ENCODE peak calls at places on chromosomes 7 and 10, in seven cellular contexts. P is hepatocyte, L is fibroblast of the aortic adventitia, I is NB4, O is transverse colon, S is IMR-90, R is Peyer's patch. A is an unnamed sample.

GRCh38 chr7:23373151-23374004 is 74.2 kb downstream of the MALSU1 start:
- DNase-seq in S (peak), R (no peak), P (no peak), I (peak), L (peak), O (no peak), A (no peak)

GRCh38 chr10:78754269-78755074 is 314.3 kb upstream of the ZMIZ1 start:
- DNase-seq in I (peak), P (peak), S (peak), O (no peak), L (peak), R (no peak), A (peak)

GRCh38 chr7:44086627-44087026 is 4.3 kb upstream of the POLM start:
- DNase-seq in L (no peak), O (no peak), S (no peak), I (no peak), R (no peak), P (no peak), A (no peak)

GRCh38 chr10:80204193-80204714 is 1.1 kb downstream of the ANXA11 start:
- DNase-seq in O (peak), P (peak), I (peak), R (peak), S (no peak), L (no peak), A (no peak)

GRCh38 chr10:70920519-70920918 is 32.2 kb upstream of the PCBD1 start:
- DNase-seq in P (no peak), R (peak), O (peak), S (no peak), I (no peak), L (no peak), A (no peak)

GRCh38 chr10:55631071-55631654 is 729.9 kb downstream of the ZWINT start:
- DNase-seq in I (no peak), L (no peak), O (peak), R (peak), S (no peak), P (peak), A (peak)

GRCh38 chr7:115088938-115089337 is 167.0 kb downstream of the MDFIC start:
- DNase-seq in R (no peak), O (no peak), P (no peak), I (no peak), S (no peak), L (no peak), A (no peak)

GRCh38 chr7:16493266-16493665 is 27.7 kb upstream of the SOSTDC1 start:
- DNase-seq in S (no peak), R (no peak), L (no peak), I (no peak), O (no peak), P (no peak), A (no peak)

GRCh38 chr10:102422586-102423129 is 2.0 kb downstream of the FBXL15 start:
- DNase-seq in O (peak), P (peak), L (peak), I (peak), R (peak), S (peak), A (no peak)

GRCh38 chr7:47609803-47610452 is 28.0 kb upstream of the TNS3 start:
- DNase-seq in P (no peak), S (peak), O (no peak), L (peak), R (peak), I (no peak), A (no peak)

GRCh38 chr7:143906895-143907294 is 4.9 kb upstream of the TCAF1 start:
- DNase-seq in P (peak), R (no peak), L (no peak), S (no peak), O (no peak), I (no peak), A (no peak)

GRCh38 chr7:37449621-37450020 is 957 bp upstream of the ELMO1 start:
- DNase-seq in O (no peak), L (no peak), S (no peak), I (no peak), P (no peak), R (no peak), A (no peak)

GRCh38 chr10:124403548-124403947 is 15.2 kb downstream of the OAT start:
- DNase-seq in R (peak), L (peak), O (no peak), S (peak), I (peak), P (peak), A (peak)

GRCh38 chr7:138658889-138659288 is 42.3 kb downstream of the SVOPL start:
- DNase-seq in S (no peak), R (no peak), I (no peak), L (no peak), P (no peak), O (no peak), A (no peak)

GRCh38 chr10:82358486-82359097 is 483.6 kb downstream of the NRG3 start:
- DNase-seq in P (no peak), S (peak), I (peak), O (no peak), R (no peak), L (peak), A (no peak)

GRCh38 chr7:50304158-50304910 is at the start of gene IKZF1:
- DNase-seq in S (no peak), R (peak), O (peak), P (peak), L (no peak), I (peak), A (no peak)

GRCh38 chr10:73953665-73954064 is 42.7 kb downstream of the PLAU start:
- DNase-seq in S (no peak), O (no peak), P (no peak), I (peak), L (peak), R (peak), A (no peak)

GRCh38 chr10:3172081-3172445 is 519 bp downstream of the PITRM1 start:
- DNase-seq in O (peak), S (peak), R (no peak), I (no peak), P (peak), L (peak), A (no peak)

GRCh38 chr7:5597772-5598171 is 174.1 kb upstream of the TNRC18 start:
- DNase-seq in I (peak), L (no peak), P (peak), S (no peak), O (no peak), R (no peak), A (peak)

GRCh38 chr10:30784896-30785605 is 155.5 kb upstream of the LYZL2 start:
- DNase-seq in S (peak), P (peak), I (peak), R (peak), L (peak), O (peak), A (peak)

GRCh38 chr10:49606981-49607535 is 3.1 kb upstream of the SLC18A3 start:
- DNase-seq in P (peak), O (peak), S (peak), R (peak), L (peak), I (peak), A (peak)

GRCh38 chr10:90161-90560 is 41.1 kb upstream of the TUBB8 start:
- DNase-seq in L (no peak), S (no peak), I (no peak), O (no peak), P (no peak), R (no peak), A (no peak)

GRCh38 chr10:31744025-31744424 is 184.6 kb downstream of the ARHGAP12 start:
- DNase-seq in O (no peak), R (no peak), L (no peak), P (no peak), S (no peak), I (no peak), A (no peak)

GRCh38 chr10:90930070-90930837 is 9.4 kb upstream of the ANKRD1 start:
- DNase-seq in S (peak), L (peak), I (no peak), O (no peak), P (peak), R (no peak), A (peak)

GRCh38 chr10:86355571-86356038 is 11.0 kb downstream of the GRID1 start:
- DNase-seq in L (no peak), I (peak), P (no peak), S (no peak), R (peak), O (peak), A (no peak)

GRCh38 chr7:102451371-102452054 is 13.2 kb downstream of the ALKBH4 start:
- DNase-seq in L (no peak), I (no peak), O (no peak), R (no peak), P (peak), S (no peak), A (no peak)

GRCh38 chr7:40604601-40605438 is 470.0 kb downstream of the SUGCT start:
- DNase-seq in S (peak), I (peak), O (peak), L (peak), R (no peak), P (peak), A (peak)

GRCh38 chr7:149751058-149751775 is 22.2 kb downstream of the ZNF467 start:
- DNase-seq in O (no peak), I (no peak), L (no peak), S (no peak), P (no peak), R (no peak), A (no peak)

GRCh38 chr7:110977127-110977776 is 113.7 kb upstream of the LRRN3 start:
- DNase-seq in I (no peak), P (no peak), O (no peak), S (no peak), R (no peak), L (no peak), A (no peak)

GRCh38 chr10:78231930-78232329 is 198.3 kb downstream of the RPS24 start:
- DNase-seq in I (peak), L (peak), R (no peak), P (peak), O (no peak), S (no peak), A (no peak)

GRCh38 chr7:142298631-142299030 is 40.8 kb upstream of the PRSS58 start:
- DNase-seq in P (no peak), O (no peak), S (no peak), R (no peak), I (peak), L (no peak), A (no peak)

GRCh38 chr10:119996944-119997343 is 104.4 kb downstream of the SEC23IP start:
- DNase-seq in P (no peak), S (no peak), R (no peak), L (no peak), I (no peak), O (no peak), A (no peak)

GRCh38 chr7:148153611-148154010 is 437.0 kb upstream of the C7orf33 start:
- DNase-seq in S (no peak), P (no peak), R (no peak), O (peak), L (no peak), I (no peak), A (no peak)

GRCh38 chr10:106714734-106715368 is 449.7 kb downstream of the SORCS1 start:
- DNase-seq in L (no peak), P (no peak), O (no peak), I (no peak), S (no peak), R (no peak), A (no peak)

DNA sequence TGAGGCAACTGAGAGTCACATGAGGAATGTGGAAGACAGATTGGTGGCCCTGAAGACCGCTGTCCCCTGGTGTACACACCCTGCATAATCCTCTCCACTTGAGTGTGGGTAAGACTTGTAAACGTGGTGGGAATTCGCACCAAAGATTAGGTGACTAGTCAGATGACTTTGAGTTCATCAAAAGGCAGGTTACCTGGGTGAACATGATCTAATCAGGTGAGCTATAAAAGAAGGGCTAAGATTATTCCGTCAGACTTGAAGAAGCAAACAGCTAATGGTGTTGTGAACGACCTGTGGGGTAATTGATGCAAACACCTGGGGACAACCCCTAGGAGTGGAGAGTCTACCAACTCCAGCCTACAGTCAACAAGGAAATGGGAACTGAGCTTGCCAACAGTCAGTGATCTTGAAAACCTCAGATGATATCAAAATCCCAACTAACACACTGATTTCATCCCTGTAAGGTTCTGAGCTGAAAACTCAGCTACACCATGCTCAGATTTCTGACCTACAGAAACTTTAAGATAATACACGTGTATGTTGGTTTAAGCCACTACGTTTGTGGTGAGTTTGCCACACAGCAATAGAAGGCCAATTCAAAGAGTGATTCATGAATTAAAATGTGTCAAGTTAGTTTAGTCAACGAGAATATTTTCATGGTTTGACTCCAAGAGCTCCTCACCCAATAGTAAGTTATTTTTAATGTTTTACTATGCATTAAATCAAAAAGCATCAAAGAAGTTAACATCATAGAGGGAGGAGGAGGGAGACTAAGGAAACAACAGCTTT is 16.7 kb downstream of the PRTFDC1 start:
- DNase-seq in O (no peak), L (no peak), P (peak), S (no peak), I (no peak), R (no peak), A (no peak)
- TF ChIP-seq CTCF in O (no peak), L (no peak), P (no peak), S (no peak), I (no peak), R (peak), A (no peak)

GRCh38 chr10:98361636-98362035 is 53.3 kb downstream of the PYROXD2 start:
- DNase-seq in I (no peak), S (no peak), L (no peak), P (no peak), R (no peak), O (no peak), A (no peak)
- H3K4me3 ChIP-seq in I (no peak), S (no peak), L (peak), P (no peak), R (no peak), O (no peak), A (no peak)

GRCh38 chr10:24969732-24970330 is 17.4 kb upstream of the PRTFDC1 start:
- DNase-seq in I (no peak), P (no peak), L (peak), R (no peak), O (no peak), S (no peak), A (no peak)
- TF ChIP-seq CTCF in I (no peak), P (peak), L (no peak), R (no peak), O (no peak), S (no peak), A (no peak)

DNA sequence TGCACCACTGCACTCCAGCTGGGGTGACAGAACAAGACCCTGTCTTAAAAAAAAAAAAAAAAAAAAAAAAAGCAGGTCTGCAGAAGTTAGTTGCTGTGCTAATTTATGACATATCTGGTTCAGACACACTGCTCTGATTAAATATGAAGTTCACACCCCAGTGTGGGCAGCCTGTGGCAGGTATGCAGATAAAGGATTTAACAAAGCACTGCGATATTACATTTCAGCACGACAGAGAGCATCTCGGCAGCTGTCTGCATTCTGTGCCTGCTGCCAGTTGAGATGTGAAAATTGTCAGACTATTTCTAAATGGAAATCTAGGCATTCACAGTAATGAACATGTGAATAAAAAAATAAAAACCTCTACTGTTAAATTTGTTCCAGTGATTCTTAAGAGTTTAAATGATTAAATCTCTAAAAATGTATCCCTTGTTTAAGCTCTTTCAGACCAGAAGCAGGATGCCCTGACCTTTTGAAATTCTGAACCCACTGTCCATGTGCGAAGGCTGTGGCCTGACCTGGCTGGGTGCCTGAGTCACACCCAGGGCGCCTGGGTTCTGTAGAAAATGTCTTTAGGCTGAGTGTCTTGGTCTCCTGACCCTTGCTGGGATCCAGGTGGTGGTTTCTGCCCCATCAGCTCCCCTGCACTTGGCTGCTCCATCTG is 272.9 kb downstream of the WDR37 start:
- DNase-seq in R (peak), O (no peak), P (no peak), L (no peak), I (no peak), S (no peak), A (no peak)
- H3K4me3 ChIP-seq in R (no peak), O (no peak), P (no peak), L (no peak), I (no peak), S (no peak), A (no peak)

DNA sequence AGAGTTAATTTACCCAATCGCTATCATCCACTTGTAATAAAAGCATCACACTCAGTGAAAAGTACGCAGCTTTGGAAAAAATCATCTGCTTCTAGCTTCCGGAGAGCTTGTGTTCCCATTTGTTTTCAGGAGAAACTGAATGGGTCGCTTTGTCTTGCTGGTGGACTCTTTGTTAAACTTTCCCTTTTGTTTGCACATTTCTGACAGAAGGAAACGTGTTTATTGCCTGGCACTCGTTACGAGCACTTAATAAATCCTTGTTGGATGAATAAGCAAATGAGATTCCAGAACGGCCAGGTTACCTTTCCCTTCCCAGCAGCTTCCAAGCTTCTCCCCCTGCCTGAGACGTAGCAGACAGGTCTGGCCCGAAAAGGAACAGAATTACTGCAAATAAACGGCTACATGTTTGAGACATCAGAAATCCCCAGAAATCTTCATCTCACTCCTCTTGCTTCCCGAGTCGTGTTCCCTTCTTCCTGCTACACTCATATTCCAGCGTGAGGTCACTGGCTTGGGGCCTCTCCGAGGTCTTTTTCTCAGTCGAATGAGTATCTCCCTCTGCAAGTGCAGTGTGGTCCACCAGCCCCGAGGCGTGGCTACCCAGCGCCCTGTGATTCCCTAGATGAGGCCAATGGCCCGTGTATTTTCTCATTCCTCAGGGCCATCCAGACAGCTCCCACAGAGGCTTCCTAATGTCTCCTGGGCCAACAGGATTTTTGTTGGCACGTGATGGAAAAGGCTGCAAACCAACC is 167.2 kb downstream of the FRMD4A start:
- DNase-seq in P (peak), I (no peak), O (no peak), R (no peak), S (no peak), L (no peak), A (no peak)
- TF ChIP-seq CTCF in P (no peak), I (no peak), O (no peak), R (no peak), S (no peak), L (no peak), A (no peak)

DNA sequence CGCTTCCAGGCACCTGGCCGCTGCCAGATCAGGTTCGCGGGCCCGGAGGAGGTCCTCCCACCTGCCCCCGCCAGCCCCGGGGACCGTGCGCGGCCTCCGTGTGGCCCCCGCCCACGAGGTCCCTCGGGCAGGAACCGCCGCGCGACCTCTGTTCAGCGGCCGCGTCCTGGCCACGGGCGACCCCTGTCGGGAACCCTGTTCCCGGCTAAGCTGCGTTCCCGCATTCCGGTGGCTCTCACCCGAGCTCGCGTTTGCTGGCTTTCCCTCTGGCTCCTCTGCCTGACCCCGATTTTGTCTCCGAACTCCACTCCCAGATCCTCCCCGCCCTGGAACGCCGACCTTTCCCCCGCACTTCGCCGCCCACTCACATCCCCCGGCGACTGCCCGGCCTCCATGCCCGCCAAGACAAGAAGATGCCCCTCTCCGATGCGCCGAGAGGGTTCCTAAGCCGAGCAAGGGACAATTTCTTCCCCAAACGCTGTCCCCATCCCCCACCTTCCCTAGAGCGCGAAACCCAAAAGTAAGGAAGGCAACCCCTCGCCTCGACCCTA is 2.3 kb downstream of the SFMBT2 start:
- DNase-seq in P (peak), R (peak), L (no peak), S (peak), I (peak), O (peak), A (no peak)
- H3K4me3 ChIP-seq in P (peak), R (peak), L (peak), S (peak), I (peak), O (peak), A (peak)

GRCh38 chr7:74253975-74254857 is at the start of gene RFC2:
- DNase-seq in P (peak), I (peak), O (peak), S (peak), L (peak), R (peak), A (peak)
- TF ChIP-seq CTCF in P (no peak), I (no peak), O (peak), S (peak), L (peak), R (peak), A (no peak)